ENCODE peak calls at places on chromosomes 7 and 10, in seven cellular contexts. D is HFF-Myc, U is left ventricle myocardium inferior, T is LoVo, Q is kidney glomerular epithelial cell, S is AG09309, W is left cardiac atrium. X is an unnamed sample.

GRCh38 chr10:132511692-132512442 is 25.7 kb upstream of the INPP5A start:
- DNase-seq in D (no peak), U (no peak), T (no peak), Q (no peak), S (no peak), W (no peak), X (no peak)

GRCh38 chr10:80152820-80153219 is 20.3 kb downstream of the PLAC9 start:
- DNase-seq in D (no peak), U (no peak), T (no peak), Q (no peak), S (no peak), W (no peak), X (no peak)

GRCh38 chr10:3782456-3783312 is 2.3 kb downstream of the KLF6 start:
- DNase-seq in D (peak), U (peak), T (peak), Q (peak), S (peak), W (peak), X (peak)

GRCh38 chr7:92560602-92561001 is 29.6 kb downstream of the FAM133B start:
- DNase-seq in D (no peak), U (no peak), T (no peak), Q (no peak), S (no peak), W (no peak), X (no peak)

GRCh38 chr10:46541735-46542566 is 14.5 kb downstream of the GPRIN2 start:
- DNase-seq in D (no peak), U (peak), T (no peak), Q (no peak), S (no peak), W (peak), X (no peak)

GRCh38 chr10:9294865-9295264 is 1240.4 kb downstream of the GATA3 start:
- DNase-seq in D (no peak), U (no peak), T (no peak), Q (no peak), S (no peak), W (no peak), X (no peak)

GRCh38 chr7:42694894-42695553 is 216.8 kb downstream of the C7orf25 start:
- DNase-seq in D (no peak), U (no peak), T (no peak), Q (no peak), S (peak), W (no peak), X (no peak)

GRCh38 chr10:27242951-27243551 is 2.5 kb upstream of the ACBD5 start:
- DNase-seq in D (peak), U (peak), T (peak), Q (peak), S (peak), W (peak), X (peak)

GRCh38 chr10:103641326-103641725 is 147.8 kb downstream of the NEURL1 start:
- DNase-seq in D (no peak), U (no peak), T (no peak), Q (no peak), S (no peak), W (no peak), X (no peak)

GRCh38 chr10:26721561-26721960 is 24.1 kb downstream of the PDSS1 start:
- DNase-seq in D (no peak), U (no peak), T (no peak), Q (no peak), S (no peak), W (no peak), X (no peak)

GRCh38 chr7:88759216-88759955 is at the start of gene ZNF804B:
- DNase-seq in D (no peak), U (peak), T (no peak), Q (no peak), S (no peak), W (peak), X (no peak)

X was measured in RCC 7860.